ENCODE peak calls at places on chromosomes 16 and 17, in five cellular contexts. One of them, this sample, is unnamed.

GRCh38 chr17:61581611-61582349 is 9.2 kb downstream of the NACA2 start:
- DNase-seq in HCT116: no peak
- DNase-seq in mammary epithelial cell: peak
- DNase-seq in astrocyte: no peak
- DNase-seq in GM23248: no peak
- DNase-seq in this sample: no peak

GRCh38 chr17:62778990-62779681 is 29.0 kb downstream of the MARCHF10 start:
- DNase-seq in HCT116: peak
- DNase-seq in mammary epithelial cell: peak
- DNase-seq in astrocyte: peak
- DNase-seq in GM23248: peak
- DNase-seq in this sample: no peak

GRCh38 chr16:47461598-47462266 is 601 bp downstream of the PHKB start:
- DNase-seq in HCT116: peak
- DNase-seq in mammary epithelial cell: peak
- DNase-seq in astrocyte: peak
- DNase-seq in GM23248: peak
- DNase-seq in this sample: no peak

GRCh38 chr17:39926135-39926587 is 1.2 kb downstream of the ORMDL3 start:
- DNase-seq in HCT116: no peak
- DNase-seq in mammary epithelial cell: no peak
- DNase-seq in astrocyte: no peak
- DNase-seq in GM23248: peak
- DNase-seq in this sample: no peak

GRCh38 chr16:75074920-75075687 is 41.5 kb downstream of the LDHD start:
- DNase-seq in HCT116: no peak
- DNase-seq in mammary epithelial cell: no peak
- DNase-seq in astrocyte: no peak
- DNase-seq in GM23248: no peak
- DNase-seq in this sample: no peak

GRCh38 chr17:75047398-75048098 is 523 bp downstream of the KCTD2 start:
- DNase-seq in HCT116: no peak
- DNase-seq in mammary epithelial cell: no peak
- DNase-seq in astrocyte: no peak
- DNase-seq in GM23248: peak
- DNase-seq in this sample: no peak

GRCh38 chr17:3976675-3977171 is 12.5 kb upstream of the ATP2A3 start:
- DNase-seq in HCT116: no peak
- DNase-seq in mammary epithelial cell: no peak
- DNase-seq in astrocyte: no peak
- DNase-seq in GM23248: peak
- DNase-seq in this sample: no peak

GRCh38 chr17:41064301-41064700 is 1.4 kb downstream of the KRTAP2-4 start:
- DNase-seq in HCT116: no peak
- DNase-seq in mammary epithelial cell: no peak
- DNase-seq in astrocyte: no peak
- DNase-seq in GM23248: no peak
- DNase-seq in this sample: no peak

GRCh38 chr17:15944720-15945492 is at the start of gene ADORA2B:
- DNase-seq in HCT116: no peak
- DNase-seq in mammary epithelial cell: peak
- DNase-seq in astrocyte: peak
- DNase-seq in GM23248: peak
- DNase-seq in this sample: no peak

GRCh38 chr16:70749006-70749678 is 51.8 kb downstream of the VAC14 start:
- DNase-seq in HCT116: no peak
- DNase-seq in mammary epithelial cell: no peak
- DNase-seq in astrocyte: no peak
- DNase-seq in GM23248: no peak
- DNase-seq in this sample: no peak

GRCh38 chr17:29929006-29929543 is 953 bp downstream of the SSH2 start:
- DNase-seq in HCT116: no peak
- DNase-seq in mammary epithelial cell: peak
- DNase-seq in astrocyte: peak
- DNase-seq in GM23248: peak
- DNase-seq in this sample: no peak

GRCh38 chr17:41773190-41773588 is 13.3 kb downstream of the JUP start:
- DNase-seq in HCT116: peak
- DNase-seq in mammary epithelial cell: peak
- DNase-seq in astrocyte: peak
- DNase-seq in GM23248: peak
- DNase-seq in this sample: no peak

GRCh38 chr17:42754782-42755181 is 6.2 kb upstream of the RAMP2 start:
- DNase-seq in HCT116: no peak
- DNase-seq in mammary epithelial cell: peak
- DNase-seq in astrocyte: peak
- DNase-seq in GM23248: peak
- DNase-seq in this sample: no peak

GRCh38 chr17:81967533-81968395 is 6.8 kb upstream of the NOTUM start:
- DNase-seq in HCT116: peak
- DNase-seq in mammary epithelial cell: no peak
- DNase-seq in astrocyte: peak
- DNase-seq in GM23248: peak
- DNase-seq in this sample: no peak

GRCh38 chr17:77535892-77536291 is 395.1 kb downstream of the SEC14L1 start:
- DNase-seq in HCT116: no peak
- DNase-seq in mammary epithelial cell: no peak
- DNase-seq in astrocyte: no peak
- DNase-seq in GM23248: peak
- DNase-seq in this sample: peak

GRCh38 chr17:33494156-33494555 is 201.1 kb upstream of the ASIC2 start:
- DNase-seq in HCT116: no peak
- DNase-seq in mammary epithelial cell: peak
- DNase-seq in astrocyte: no peak
- DNase-seq in GM23248: peak
- DNase-seq in this sample: no peak

GRCh38 chr17:1367351-1367745 is 32.7 kb downstream of the YWHAE start:
- DNase-seq in HCT116: no peak
- DNase-seq in mammary epithelial cell: peak
- DNase-seq in astrocyte: peak
- DNase-seq in GM23248: peak
- DNase-seq in this sample: no peak

GRCh38 chr16:62213763-62214162 is 177.5 kb upstream of the CDH8 start:
- DNase-seq in HCT116: no peak
- DNase-seq in mammary epithelial cell: no peak
- DNase-seq in astrocyte: no peak
- DNase-seq in GM23248: no peak
- DNase-seq in this sample: no peak

DNA sequence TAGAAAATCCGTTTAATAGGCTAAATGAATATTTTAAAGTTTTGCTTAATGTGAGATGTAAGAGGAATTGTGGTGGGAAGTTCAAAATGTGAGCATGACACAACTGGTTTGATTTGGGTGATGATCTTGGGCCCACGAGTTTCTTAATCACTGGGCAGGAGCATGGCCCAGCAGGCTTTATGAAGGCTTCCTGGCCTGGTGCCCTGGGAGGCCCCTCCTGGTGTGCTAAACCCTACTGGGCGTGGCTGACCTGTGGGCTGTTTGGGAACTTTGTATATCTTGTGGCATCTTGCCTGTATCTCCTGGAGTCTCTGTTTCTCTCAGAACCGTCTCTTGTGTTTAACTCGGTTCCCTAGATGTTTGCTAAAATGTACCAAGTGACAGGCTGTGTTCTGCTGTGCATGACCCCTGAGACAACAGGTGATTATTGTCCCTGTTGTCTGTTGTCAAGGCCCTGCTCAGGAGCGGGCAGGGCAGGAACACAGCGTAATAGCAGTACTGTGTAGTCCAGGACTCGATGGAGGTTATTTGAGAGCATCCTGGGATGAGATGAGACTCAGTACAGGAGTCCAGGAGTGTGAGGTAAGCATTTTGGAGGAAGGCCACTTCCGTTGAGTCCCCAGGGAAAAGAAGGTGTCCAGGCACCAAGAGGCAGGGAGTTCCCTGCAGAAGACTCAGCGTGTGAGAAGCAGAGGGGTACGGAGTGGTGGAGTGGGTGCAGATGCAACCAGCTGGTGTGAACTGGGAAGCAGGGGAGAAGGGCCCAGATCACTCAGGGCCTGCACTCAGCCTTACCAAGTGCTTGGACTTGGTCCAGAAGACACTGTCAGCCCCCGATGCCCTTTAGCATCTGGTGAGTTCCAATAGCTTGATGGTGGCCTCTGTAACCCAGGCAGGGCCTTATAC is 48.5 kb downstream of the B9D1 start:
- DNase-seq in HCT116: no peak
- DNase-seq in mammary epithelial cell: peak
- DNase-seq in astrocyte: no peak
- DNase-seq in GM23248: no peak
- DNase-seq in this sample: no peak
- H3K27ac ChIP-seq in HCT116: no peak
- H3K27ac ChIP-seq in mammary epithelial cell: no peak
- H3K27ac ChIP-seq in astrocyte: no peak
- H3K27ac ChIP-seq in GM23248: no peak
- H3K27ac ChIP-seq in this sample: no peak

DNA sequence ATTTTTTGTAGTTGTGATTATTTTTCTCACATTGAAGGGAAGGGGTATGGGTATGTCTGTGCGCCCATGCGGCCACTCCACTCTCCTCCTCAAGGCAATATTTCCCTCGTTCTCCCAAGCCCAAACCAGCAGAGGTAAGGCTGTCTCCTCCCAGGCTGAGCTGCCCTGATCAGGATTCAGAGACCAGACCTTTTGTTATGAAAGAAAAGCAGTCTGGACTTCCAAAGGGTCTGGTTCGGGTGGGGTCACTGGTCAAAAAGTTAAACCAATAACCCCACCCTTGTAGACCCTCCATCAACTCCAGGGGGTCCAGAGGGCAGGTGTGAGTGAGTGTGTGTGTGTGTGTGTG is 5.7 kb upstream of the DLX4 start:
- DNase-seq in HCT116: no peak
- DNase-seq in mammary epithelial cell: no peak
- DNase-seq in astrocyte: no peak
- DNase-seq in GM23248: no peak
- DNase-seq in this sample: no peak
- TF ChIP-seq EZH2 in HCT116: no peak
- TF ChIP-seq EZH2 in mammary epithelial cell: no peak
- TF ChIP-seq EZH2 in astrocyte: peak
- TF ChIP-seq EZH2 in GM23248: no peak
- TF ChIP-seq EZH2 in this sample: no peak

GRCh38 chr17:20852541-20853370 is 190.1 kb downstream of the USP22 start:
- DNase-seq in HCT116: no peak
- DNase-seq in mammary epithelial cell: peak
- DNase-seq in astrocyte: peak
- DNase-seq in GM23248: peak
- DNase-seq in this sample: no peak
- H3K4me3 ChIP-seq in HCT116: no peak
- H3K4me3 ChIP-seq in mammary epithelial cell: no peak
- H3K4me3 ChIP-seq in astrocyte: peak
- H3K4me3 ChIP-seq in GM23248: peak
- H3K4me3 ChIP-seq in this sample: no peak

GRCh38 chr16:72105978-72106377 is 12.3 kb downstream of the DHX38 start:
- DNase-seq in HCT116: no peak
- DNase-seq in mammary epithelial cell: no peak
- DNase-seq in astrocyte: no peak
- DNase-seq in GM23248: no peak
- DNase-seq in this sample: no peak
- H3K27ac ChIP-seq in HCT116: no peak
- H3K27ac ChIP-seq in mammary epithelial cell: no peak
- H3K27ac ChIP-seq in astrocyte: no peak
- H3K27ac ChIP-seq in GM23248: no peak
- H3K27ac ChIP-seq in this sample: no peak

GRCh38 chr16:31487720-31488629 is 5.1 kb downstream of the SLC5A2 start:
- DNase-seq in HCT116: no peak
- DNase-seq in mammary epithelial cell: peak
- DNase-seq in astrocyte: no peak
- DNase-seq in GM23248: peak
- DNase-seq in this sample: no peak
- TF ChIP-seq EZH2 in HCT116: no peak
- TF ChIP-seq EZH2 in mammary epithelial cell: no peak
- TF ChIP-seq EZH2 in astrocyte: peak
- TF ChIP-seq EZH2 in GM23248: no peak
- TF ChIP-seq EZH2 in this sample: no peak

DNA sequence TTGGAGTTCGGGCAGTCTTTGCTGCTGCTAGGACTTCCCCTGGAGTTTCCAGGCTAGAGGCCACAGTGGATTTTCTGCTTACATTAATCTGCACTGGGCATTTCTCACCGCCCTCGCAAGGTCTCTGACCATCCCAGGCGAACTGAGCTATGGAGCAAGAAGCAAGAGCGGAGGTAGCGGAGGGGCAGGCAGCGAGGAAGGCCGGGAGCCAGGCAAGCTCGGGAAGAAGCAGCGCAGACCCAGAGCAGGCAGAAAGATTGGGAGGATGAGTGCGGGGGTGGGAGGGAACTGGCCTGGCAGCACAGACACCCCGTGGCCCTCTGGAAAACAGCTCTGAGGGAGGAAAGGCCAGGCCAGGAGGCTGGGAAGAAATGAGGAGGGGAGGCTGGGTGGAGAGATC is 3.8 kb downstream of the COTL1 start:
- DNase-seq in HCT116: no peak
- DNase-seq in mammary epithelial cell: no peak
- DNase-seq in astrocyte: no peak
- DNase-seq in GM23248: no peak
- DNase-seq in this sample: no peak
- H3K4me3 ChIP-seq in HCT116: no peak
- H3K4me3 ChIP-seq in mammary epithelial cell: no peak
- H3K4me3 ChIP-seq in astrocyte: no peak
- H3K4me3 ChIP-seq in GM23248: no peak
- H3K4me3 ChIP-seq in this sample: no peak

GRCh38 chr16:54937673-54938350 is 7.1 kb downstream of the IRX5 start:
- DNase-seq in HCT116: no peak
- DNase-seq in mammary epithelial cell: peak
- DNase-seq in astrocyte: no peak
- DNase-seq in GM23248: peak
- DNase-seq in this sample: no peak

GRCh38 chr16:54936979-54937672 is 6.5 kb downstream of the IRX5 start:
- DNase-seq in HCT116: no peak
- DNase-seq in mammary epithelial cell: peak
- DNase-seq in astrocyte: peak
- DNase-seq in GM23248: peak
- DNase-seq in this sample: no peak

GRCh38 chr16:54940279-54940604 is 9.6 kb downstream of the IRX5 start:
- DNase-seq in HCT116: no peak
- DNase-seq in mammary epithelial cell: no peak
- DNase-seq in astrocyte: no peak
- DNase-seq in GM23248: no peak
- DNase-seq in this sample: no peak

GRCh38 chr16:54939537-54940278 is 9.0 kb downstream of the IRX5 start:
- DNase-seq in HCT116: no peak
- DNase-seq in mammary epithelial cell: no peak
- DNase-seq in astrocyte: no peak
- DNase-seq in GM23248: peak
- DNase-seq in this sample: no peak

GRCh38 chr16:54938351-54939346 is 8.0 kb downstream of the IRX5 start:
- DNase-seq in HCT116: no peak
- DNase-seq in mammary epithelial cell: peak
- DNase-seq in astrocyte: no peak
- DNase-seq in GM23248: peak
- DNase-seq in this sample: no peak
- H3K27ac ChIP-seq in HCT116: no peak
- H3K27ac ChIP-seq in mammary epithelial cell: peak
- H3K27ac ChIP-seq in astrocyte: no peak
- H3K27ac ChIP-seq in GM23248: peak
- H3K27ac ChIP-seq in this sample: no peak